ENCODE peak calls at places on chromosomes 7 and 10, in four cellular contexts. One of them, this sample, is unnamed. For H3K4me1, the result is how much of the 10 kb centered on the place peaks cover.

GRCh38 chr7:102230593-102230992 is 56.1 kb upstream of the SH2B2 start:
- DNase-seq in tibial artery: no peak
- DNase-seq in stomach: no peak
- DNase-seq in astrocyte: peak
- DNase-seq in this sample: no peak

GRCh38 chr10:49414496-49414895 is 18.6 kb upstream of the DRGX start:
- DNase-seq in tibial artery: no peak
- DNase-seq in stomach: no peak
- DNase-seq in astrocyte: no peak
- DNase-seq in this sample: no peak

GRCh38 chr7:156475179-156475578 is 165.4 kb upstream of the RNF32 start:
- DNase-seq in tibial artery: no peak
- DNase-seq in stomach: no peak
- DNase-seq in astrocyte: peak
- DNase-seq in this sample: no peak

GRCh38 chr7:130489140-130489967 is 2.5 kb upstream of the MEST start:
- DNase-seq in tibial artery: no peak
- DNase-seq in stomach: no peak
- DNase-seq in astrocyte: peak
- DNase-seq in this sample: no peak

GRCh38 chr10:46553238-46554049 is 3.0 kb downstream of the GPRIN2 start:
- DNase-seq in tibial artery: peak
- DNase-seq in stomach: no peak
- DNase-seq in astrocyte: no peak
- DNase-seq in this sample: peak

GRCh38 chr7:141490474-141490873 is 60.7 kb upstream of the AGK start:
- DNase-seq in tibial artery: no peak
- DNase-seq in stomach: no peak
- DNase-seq in astrocyte: no peak
- DNase-seq in this sample: no peak

GRCh38 chr10:129773359-129773990 is 190.6 kb downstream of the EBF3 start:
- DNase-seq in tibial artery: no peak
- DNase-seq in stomach: peak
- DNase-seq in astrocyte: no peak
- DNase-seq in this sample: no peak

GRCh38 chr10:73791871-73792400 is 6.5 kb downstream of the ZSWIM8 start:
- DNase-seq in tibial artery: no peak
- DNase-seq in stomach: no peak
- DNase-seq in astrocyte: no peak
- DNase-seq in this sample: no peak

GRCh38 chr7:150820148-150820547 is 19.6 kb downstream of the TMEM176A start:
- DNase-seq in tibial artery: no peak
- DNase-seq in stomach: no peak
- DNase-seq in astrocyte: no peak
- DNase-seq in this sample: no peak

GRCh38 chr10:132929953-132930640 is 12.3 kb downstream of the CFAP46 start:
- DNase-seq in tibial artery: no peak
- DNase-seq in stomach: no peak
- DNase-seq in astrocyte: no peak
- DNase-seq in this sample: no peak

GRCh38 chr10:104054430-104054829 is 31.2 kb downstream of the COL17A1 start:
- DNase-seq in tibial artery: no peak
- DNase-seq in stomach: no peak
- DNase-seq in astrocyte: peak
- DNase-seq in this sample: no peak

GRCh38 chr10:82742478-82742877 is 867.5 kb downstream of the NRG3 start:
- DNase-seq in tibial artery: no peak
- DNase-seq in stomach: peak
- DNase-seq in astrocyte: peak
- DNase-seq in this sample: no peak

GRCh38 chr10:102101152-102101551 is 19.0 kb downstream of the LDB1 start:
- DNase-seq in tibial artery: no peak
- DNase-seq in stomach: no peak
- DNase-seq in astrocyte: no peak
- DNase-seq in this sample: no peak

GRCh38 chr7:65325793-65326432 is 47.7 kb upstream of the ZNF92 start:
- DNase-seq in tibial artery: no peak
- DNase-seq in stomach: no peak
- DNase-seq in astrocyte: no peak
- DNase-seq in this sample: peak

GRCh38 chr10:74825371-74826141 is 844 bp upstream of the KAT6B start:
- DNase-seq in tibial artery: no peak
- DNase-seq in stomach: peak
- DNase-seq in astrocyte: no peak
- DNase-seq in this sample: no peak

GRCh38 chr7:913736-914520 is 37.6 kb downstream of the GET4 start:
- DNase-seq in tibial artery: no peak
- DNase-seq in stomach: peak
- DNase-seq in astrocyte: no peak
- DNase-seq in this sample: no peak

GRCh38 chr10:34343764-34344163 is 471.3 kb downstream of the PARD3 start:
- DNase-seq in tibial artery: no peak
- DNase-seq in stomach: no peak
- DNase-seq in astrocyte: peak
- DNase-seq in this sample: no peak

GRCh38 chr7:101885597-101885955 is 68.2 kb downstream of the CUX1 start:
- DNase-seq in tibial artery: peak
- DNase-seq in stomach: peak
- DNase-seq in astrocyte: no peak
- DNase-seq in this sample: no peak

GRCh38 chr10:89589091-89589725 is 53.8 kb upstream of the SLC16A12 start:
- DNase-seq in tibial artery: no peak
- DNase-seq in stomach: no peak
- DNase-seq in astrocyte: no peak
- DNase-seq in this sample: no peak

GRCh38 chr10:87706731-87707130 is 47.1 kb downstream of the PAPSS2 start:
- DNase-seq in tibial artery: no peak
- DNase-seq in stomach: no peak
- DNase-seq in astrocyte: peak
- DNase-seq in this sample: no peak

GRCh38 chr7:134071355-134072331 is 55.5 kb upstream of the LRGUK start:
- DNase-seq in tibial artery: no peak
- DNase-seq in stomach: no peak
- DNase-seq in astrocyte: no peak
- DNase-seq in this sample: no peak

DNA sequence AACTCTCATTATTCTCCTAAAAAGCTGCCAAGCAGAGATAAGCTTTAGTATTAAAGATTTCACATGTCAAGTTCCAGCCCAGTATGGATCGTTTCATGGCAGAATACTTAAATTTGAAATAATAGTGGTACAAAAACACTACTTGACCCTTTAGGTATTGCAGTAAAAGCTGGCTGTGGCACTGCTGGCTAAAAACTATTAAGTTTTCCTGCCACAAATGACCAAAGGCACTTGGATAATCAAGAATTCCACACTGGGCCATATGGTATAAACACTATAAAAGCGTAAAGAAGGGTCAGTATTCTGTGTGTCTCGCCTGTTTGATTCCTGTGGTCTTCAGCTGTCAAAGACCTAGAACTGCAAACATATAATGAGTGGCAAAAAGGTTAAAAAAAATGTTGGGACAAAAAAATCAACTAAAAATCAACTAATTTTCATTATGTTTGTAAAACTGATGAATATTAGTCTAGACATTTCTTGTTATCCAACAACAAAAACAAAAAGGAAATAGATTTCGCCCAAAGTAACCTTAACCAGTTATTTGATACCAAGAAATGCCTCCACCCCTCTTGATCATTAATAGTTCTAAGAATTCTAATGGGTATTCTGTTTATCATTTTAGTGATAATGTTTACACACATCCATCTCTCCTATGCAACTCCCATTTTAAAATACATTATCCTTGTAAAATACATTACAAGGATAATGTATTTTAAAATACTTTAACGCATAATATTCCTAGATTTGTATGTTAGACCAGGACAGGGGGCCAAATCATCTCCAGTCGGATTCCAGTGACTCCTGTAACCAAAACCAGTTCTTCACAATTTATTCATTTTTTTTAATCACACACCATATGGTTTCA is 2.2 kb downstream of the CCDC71L start:
- DNase-seq in tibial artery: no peak
- DNase-seq in stomach: no peak
- DNase-seq in astrocyte: no peak
- DNase-seq in this sample: no peak
- H3K4me3 ChIP-seq in tibial artery: peak
- H3K4me3 ChIP-seq in stomach: peak
- H3K4me3 ChIP-seq in astrocyte: peak
- H3K4me3 ChIP-seq in this sample: no peak

DNA sequence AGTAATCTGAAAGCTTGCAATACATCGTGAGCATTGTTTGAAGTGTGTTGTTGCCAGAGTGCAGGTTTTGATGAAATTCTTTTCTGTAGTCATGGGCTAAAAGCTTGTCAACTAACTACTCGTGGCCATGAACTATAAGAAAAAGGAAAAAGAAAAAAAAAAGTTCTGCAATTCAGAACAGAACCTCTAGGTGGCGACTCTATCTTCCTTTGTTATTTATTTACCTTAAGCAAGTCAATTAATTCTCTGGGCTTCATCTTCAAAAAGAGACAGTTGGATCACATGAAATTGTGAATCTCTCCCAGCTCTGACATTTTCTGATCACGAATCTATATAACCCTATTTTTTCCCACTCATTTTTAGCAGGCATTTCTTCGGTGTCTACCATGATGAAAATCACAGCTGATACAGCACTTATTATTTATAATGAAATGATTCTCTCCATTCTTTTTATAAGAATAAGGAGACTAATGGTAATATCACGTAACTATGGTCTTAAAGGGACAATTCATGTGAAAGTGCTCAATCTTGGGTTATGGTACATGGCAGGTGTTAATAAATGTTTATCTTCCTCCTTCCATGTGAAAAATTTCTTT is 18.8 kb downstream of the TMEM196 start:
- DNase-seq in tibial artery: no peak
- DNase-seq in stomach: no peak
- DNase-seq in astrocyte: no peak
- DNase-seq in this sample: no peak
- H3K4me1 ChIP-seq in tibial artery: under half
- H3K4me1 ChIP-seq in stomach: under half
- H3K4me1 ChIP-seq in astrocyte: under half
- H3K4me1 ChIP-seq in this sample: under half

GRCh38 chr7:144516729-144517128 is 113.2 kb upstream of the NOBOX start:
- DNase-seq in tibial artery: no peak
- DNase-seq in stomach: no peak
- DNase-seq in astrocyte: no peak
- DNase-seq in this sample: no peak

GRCh38 chr7:144517762-144518161 is 114.3 kb upstream of the NOBOX start:
- DNase-seq in tibial artery: no peak
- DNase-seq in stomach: no peak
- DNase-seq in astrocyte: no peak
- DNase-seq in this sample: no peak

GRCh38 chr7:144508702-144509101 is 105.2 kb upstream of the NOBOX start:
- DNase-seq in tibial artery: no peak
- DNase-seq in stomach: no peak
- DNase-seq in astrocyte: no peak
- DNase-seq in this sample: no peak

GRCh38 chr7:144515430-144515829 is 111.9 kb upstream of the NOBOX start:
- DNase-seq in tibial artery: no peak
- DNase-seq in stomach: no peak
- DNase-seq in astrocyte: no peak
- DNase-seq in this sample: no peak

GRCh38 chr7:144513332-144513731 is 109.8 kb upstream of the NOBOX start:
- DNase-seq in tibial artery: no peak
- DNase-seq in stomach: no peak
- DNase-seq in astrocyte: no peak
- DNase-seq in this sample: no peak
- TF ChIP-seq CTCF in tibial artery: peak
- TF ChIP-seq CTCF in stomach: no peak
- TF ChIP-seq CTCF in astrocyte: no peak
- TF ChIP-seq CTCF in this sample: no peak

GRCh38 chr7:3393862-3394261 is 92.8 kb downstream of the SDK1 start:
- DNase-seq in tibial artery: no peak
- DNase-seq in stomach: no peak
- DNase-seq in astrocyte: no peak
- DNase-seq in this sample: no peak

GRCh38 chr7:3399858-3400257 is 98.8 kb downstream of the SDK1 start:
- DNase-seq in tibial artery: no peak
- DNase-seq in stomach: no peak
- DNase-seq in astrocyte: peak
- DNase-seq in this sample: no peak

GRCh38 chr7:3397324-3397723 is 96.3 kb downstream of the SDK1 start:
- DNase-seq in tibial artery: no peak
- DNase-seq in stomach: no peak
- DNase-seq in astrocyte: no peak
- DNase-seq in this sample: no peak
- H3K4me3 ChIP-seq in tibial artery: no peak
- H3K4me3 ChIP-seq in stomach: no peak
- H3K4me3 ChIP-seq in astrocyte: no peak
- H3K4me3 ChIP-seq in this sample: no peak

GRCh38 chr7:28686418-28686800 is 271.7 kb downstream of the TRIL start:
- DNase-seq in tibial artery: no peak
- DNase-seq in stomach: no peak
- DNase-seq in astrocyte: peak
- DNase-seq in this sample: no peak

GRCh38 chr7:28685660-28686417 is 272.3 kb downstream of the TRIL start:
- DNase-seq in tibial artery: peak
- DNase-seq in stomach: peak
- DNase-seq in astrocyte: peak
- DNase-seq in this sample: peak

GRCh38 chr7:28688651-28689050 is 269.5 kb downstream of the TRIL start:
- DNase-seq in tibial artery: no peak
- DNase-seq in stomach: no peak
- DNase-seq in astrocyte: peak
- DNase-seq in this sample: no peak

GRCh38 chr7:28685291-28685659 is 272.9 kb downstream of the TRIL start:
- DNase-seq in tibial artery: peak
- DNase-seq in stomach: no peak
- DNase-seq in astrocyte: no peak
- DNase-seq in this sample: no peak

GRCh38 chr7:28687631-28688030 is 270.5 kb downstream of the TRIL start:
- DNase-seq in tibial artery: no peak
- DNase-seq in stomach: no peak
- DNase-seq in astrocyte: no peak
- DNase-seq in this sample: no peak
- H3K4me1 ChIP-seq in tibial artery: under half
- H3K4me1 ChIP-seq in stomach: under half
- H3K4me1 ChIP-seq in astrocyte: under half
- H3K4me1 ChIP-seq in this sample: under half

GRCh38 chr10:109852718-109853037 is 70.6 kb downstream of the XPNPEP1 start:
- DNase-seq in tibial artery: no peak
- DNase-seq in stomach: no peak
- DNase-seq in astrocyte: no peak
- DNase-seq in this sample: no peak
- TF ChIP-seq CTCF in tibial artery: no peak
- TF ChIP-seq CTCF in stomach: no peak
- TF ChIP-seq CTCF in astrocyte: no peak
- TF ChIP-seq CTCF in this sample: no peak

DNA sequence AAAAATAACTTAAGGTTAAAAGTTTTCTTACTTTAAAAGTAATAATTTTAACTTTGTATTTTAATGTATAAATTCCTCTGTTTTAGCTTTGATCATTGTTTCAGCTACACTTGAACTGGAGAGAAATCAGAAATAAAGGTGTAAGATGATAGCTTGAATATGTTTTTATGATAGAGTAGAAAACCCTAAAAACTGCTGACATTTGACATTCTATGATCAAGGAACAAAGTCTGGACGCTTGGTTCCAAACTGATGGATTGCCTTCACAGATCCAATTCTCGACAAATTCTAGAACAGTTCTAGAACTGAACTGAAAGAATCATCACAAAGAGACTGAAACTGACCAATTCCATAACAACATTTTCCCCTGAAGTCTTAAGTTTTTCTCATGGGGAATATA is at the start of gene ANKRD61:
- DNase-seq in tibial artery: no peak
- DNase-seq in stomach: no peak
- DNase-seq in astrocyte: no peak
- DNase-seq in this sample: no peak
- H3K4me3 ChIP-seq in tibial artery: no peak
- H3K4me3 ChIP-seq in stomach: no peak
- H3K4me3 ChIP-seq in astrocyte: no peak
- H3K4me3 ChIP-seq in this sample: no peak